ENCODE peak calls at places on chromosomes 16 and 17, in seven cellular contexts. One of them, this sample, is unnamed. For H3K27me3 and H3K36me3, the result is how much of the 10 kb centered on the place peaks cover.

GRCh38 chr16:84286568-84287220 is 8.0 kb upstream of the WFDC1 start:
- DNase-seq in tibial nerve: no peak
- DNase-seq in mammary epithelial cell: no peak
- DNase-seq in pancreas: no peak
- DNase-seq in PC-9: no peak
- DNase-seq in left ventricle myocardium inferior: peak
- DNase-seq in neural progenitor cell: no peak
- DNase-seq in this sample: no peak

GRCh38 chr17:182164-182751 is 808 bp upstream of the DOC2B start:
- DNase-seq in mammary epithelial cell: no peak
- DNase-seq in neural progenitor cell: no peak
- DNase-seq in pancreas: peak
- DNase-seq in PC-9: no peak
- DNase-seq in tibial nerve: no peak
- DNase-seq in left ventricle myocardium inferior: no peak
- DNase-seq in this sample: no peak

GRCh38 chr17:81298991-81299733 is 4.1 kb upstream of the SLC38A10 start:
- DNase-seq in mammary epithelial cell: no peak
- DNase-seq in pancreas: no peak
- DNase-seq in neural progenitor cell: no peak
- DNase-seq in tibial nerve: no peak
- DNase-seq in left ventricle myocardium inferior: no peak
- DNase-seq in PC-9: no peak
- DNase-seq in this sample: no peak

GRCh38 chr17:5896215-5896614 is 174.0 kb upstream of the WSCD1 start:
- DNase-seq in PC-9: no peak
- DNase-seq in neural progenitor cell: no peak
- DNase-seq in pancreas: no peak
- DNase-seq in mammary epithelial cell: no peak
- DNase-seq in tibial nerve: no peak
- DNase-seq in left ventricle myocardium inferior: no peak
- DNase-seq in this sample: no peak

GRCh38 chr17:12362853-12363252 is 302.8 kb upstream of the MYOCD start:
- DNase-seq in neural progenitor cell: no peak
- DNase-seq in PC-9: no peak
- DNase-seq in tibial nerve: peak
- DNase-seq in left ventricle myocardium inferior: no peak
- DNase-seq in pancreas: no peak
- DNase-seq in mammary epithelial cell: no peak
- DNase-seq in this sample: no peak

GRCh38 chr17:7548585-7549400 is at the start of gene TNFSF12:
- DNase-seq in pancreas: peak
- DNase-seq in PC-9: peak
- DNase-seq in tibial nerve: peak
- DNase-seq in left ventricle myocardium inferior: peak
- DNase-seq in mammary epithelial cell: no peak
- DNase-seq in neural progenitor cell: peak
- DNase-seq in this sample: no peak

GRCh38 chr17:80586464-80587228 is 42.0 kb downstream of the RPTOR start:
- DNase-seq in mammary epithelial cell: no peak
- DNase-seq in left ventricle myocardium inferior: no peak
- DNase-seq in pancreas: peak
- DNase-seq in PC-9: no peak
- DNase-seq in neural progenitor cell: no peak
- DNase-seq in tibial nerve: no peak
- DNase-seq in this sample: no peak

GRCh38 chr16:55189975-55190636 is 133.9 kb upstream of the IRX6 start:
- DNase-seq in pancreas: no peak
- DNase-seq in tibial nerve: no peak
- DNase-seq in neural progenitor cell: peak
- DNase-seq in PC-9: no peak
- DNase-seq in left ventricle myocardium inferior: no peak
- DNase-seq in mammary epithelial cell: no peak
- DNase-seq in this sample: no peak

GRCh38 chr16:11196286-11196828 is 59.6 kb downstream of the SOCS1 start:
- DNase-seq in tibial nerve: no peak
- DNase-seq in pancreas: no peak
- DNase-seq in left ventricle myocardium inferior: no peak
- DNase-seq in PC-9: no peak
- DNase-seq in neural progenitor cell: no peak
- DNase-seq in mammary epithelial cell: no peak
- DNase-seq in this sample: no peak

GRCh38 chr16:71524566-71525553 is 1.4 kb upstream of the CHST4 start:
- DNase-seq in left ventricle myocardium inferior: no peak
- DNase-seq in neural progenitor cell: no peak
- DNase-seq in PC-9: no peak
- DNase-seq in mammary epithelial cell: peak
- DNase-seq in pancreas: no peak
- DNase-seq in tibial nerve: no peak
- DNase-seq in this sample: no peak

GRCh38 chr17:73595068-73595865 is 49.0 kb downstream of the SDK2 start:
- DNase-seq in left ventricle myocardium inferior: peak
- DNase-seq in tibial nerve: no peak
- DNase-seq in neural progenitor cell: peak
- DNase-seq in pancreas: no peak
- DNase-seq in mammary epithelial cell: peak
- DNase-seq in PC-9: no peak
- DNase-seq in this sample: no peak

GRCh38 chr16:49150341-49150740 is 131.3 kb downstream of the CBLN1 start:
- DNase-seq in neural progenitor cell: no peak
- DNase-seq in left ventricle myocardium inferior: no peak
- DNase-seq in mammary epithelial cell: no peak
- DNase-seq in pancreas: no peak
- DNase-seq in PC-9: no peak
- DNase-seq in tibial nerve: no peak
- DNase-seq in this sample: no peak

GRCh38 chr17:78357177-78357586 is 2.7 kb downstream of the SOCS3 start:
- DNase-seq in neural progenitor cell: no peak
- DNase-seq in left ventricle myocardium inferior: peak
- DNase-seq in PC-9: peak
- DNase-seq in tibial nerve: no peak
- DNase-seq in pancreas: no peak
- DNase-seq in mammary epithelial cell: no peak
- DNase-seq in this sample: no peak

GRCh38 chr16:17343028-17343427 is 127.7 kb downstream of the XYLT1 start:
- DNase-seq in tibial nerve: no peak
- DNase-seq in PC-9: no peak
- DNase-seq in neural progenitor cell: no peak
- DNase-seq in mammary epithelial cell: no peak
- DNase-seq in pancreas: no peak
- DNase-seq in left ventricle myocardium inferior: no peak
- DNase-seq in this sample: no peak

GRCh38 chr16:35754391-35755369 is 2295.3 kb downstream of the TP53TG3F start:
- DNase-seq in left ventricle myocardium inferior: no peak
- DNase-seq in neural progenitor cell: no peak
- DNase-seq in tibial nerve: no peak
- DNase-seq in pancreas: no peak
- DNase-seq in PC-9: no peak
- DNase-seq in mammary epithelial cell: no peak
- DNase-seq in this sample: no peak

GRCh38 chr17:59601130-59601529 is 18.6 kb upstream of the CLTC start:
- DNase-seq in PC-9: no peak
- DNase-seq in mammary epithelial cell: no peak
- DNase-seq in pancreas: no peak
- DNase-seq in tibial nerve: no peak
- DNase-seq in neural progenitor cell: no peak
- DNase-seq in left ventricle myocardium inferior: no peak
- DNase-seq in this sample: no peak

DNA sequence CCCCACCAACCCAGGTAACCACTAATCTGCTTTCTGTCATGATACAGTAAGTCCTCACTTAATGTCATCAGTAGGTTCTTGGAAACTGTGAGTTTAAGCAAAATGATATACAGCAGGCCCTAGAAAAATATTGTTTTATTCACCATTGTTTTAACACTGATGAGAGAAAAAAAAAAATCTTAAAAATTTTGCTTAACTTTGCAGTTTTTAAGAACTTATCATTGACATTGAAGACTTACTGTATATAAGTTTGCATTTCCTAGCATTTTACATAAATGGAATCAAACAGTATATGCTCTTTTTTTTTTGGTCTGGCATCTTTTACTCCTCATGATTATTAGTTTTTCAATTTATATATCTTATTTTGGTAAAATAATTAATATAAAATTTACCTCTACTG is 19.5 kb upstream of the CLTC start:
- DNase-seq in left ventricle myocardium inferior: no peak
- DNase-seq in neural progenitor cell: no peak
- DNase-seq in PC-9: no peak
- DNase-seq in pancreas: no peak
- DNase-seq in mammary epithelial cell: no peak
- DNase-seq in tibial nerve: no peak
- DNase-seq in this sample: no peak
- H3K27me3 ChIP-seq in left ventricle myocardium inferior: under half
- H3K27me3 ChIP-seq in neural progenitor cell: under half
- H3K27me3 ChIP-seq in PC-9: under half
- H3K27me3 ChIP-seq in pancreas: under half
- H3K27me3 ChIP-seq in mammary epithelial cell: under half
- H3K27me3 ChIP-seq in tibial nerve: under half
- H3K27me3 ChIP-seq in this sample: under half

GRCh38 chr16:21101631-21102420 is 48.8 kb downstream of the DNAH3 start:
- DNase-seq in tibial nerve: no peak
- DNase-seq in left ventricle myocardium inferior: peak
- DNase-seq in neural progenitor cell: peak
- DNase-seq in mammary epithelial cell: no peak
- DNase-seq in PC-9: no peak
- DNase-seq in pancreas: no peak
- DNase-seq in this sample: no peak
- TF ChIP-seq CTCF in tibial nerve: peak
- TF ChIP-seq CTCF in left ventricle myocardium inferior: peak
- TF ChIP-seq CTCF in neural progenitor cell: peak
- TF ChIP-seq CTCF in mammary epithelial cell: no peak
- TF ChIP-seq CTCF in PC-9: peak
- TF ChIP-seq CTCF in pancreas: no peak
- TF ChIP-seq CTCF in this sample: peak

DNA sequence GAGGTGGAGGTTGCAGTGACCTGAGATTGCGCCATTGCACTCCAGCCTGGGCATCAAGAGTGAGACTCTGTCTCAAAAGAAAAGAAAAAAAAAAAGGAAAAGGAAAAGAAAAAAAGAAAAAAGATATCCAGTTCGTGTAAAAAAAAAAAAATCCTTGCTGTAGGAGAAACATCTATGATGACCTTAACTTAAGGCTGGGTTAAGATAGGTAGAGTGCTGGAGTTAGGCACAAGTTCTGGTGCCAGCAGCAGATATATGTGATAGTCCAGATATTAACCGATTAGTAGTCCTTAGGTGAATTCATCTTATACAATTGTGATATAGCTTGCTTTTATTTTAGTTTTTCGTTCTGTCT is 17.2 kb downstream of the PSMD11 start:
- DNase-seq in mammary epithelial cell: no peak
- DNase-seq in neural progenitor cell: no peak
- DNase-seq in pancreas: no peak
- DNase-seq in tibial nerve: no peak
- DNase-seq in left ventricle myocardium inferior: no peak
- DNase-seq in PC-9: no peak
- DNase-seq in this sample: no peak
- H3K36me3 ChIP-seq in mammary epithelial cell: under half
- H3K36me3 ChIP-seq in neural progenitor cell: under half
- H3K36me3 ChIP-seq in pancreas: under half
- H3K36me3 ChIP-seq in tibial nerve: half or more
- H3K36me3 ChIP-seq in left ventricle myocardium inferior: half or more
- H3K36me3 ChIP-seq in PC-9: under half
- H3K36me3 ChIP-seq in this sample: under half

GRCh38 chr16:31701734-31702133 is 171.9 kb upstream of the ZNF267 start:
- DNase-seq in mammary epithelial cell: peak
- DNase-seq in neural progenitor cell: no peak
- DNase-seq in PC-9: no peak
- DNase-seq in tibial nerve: no peak
- DNase-seq in left ventricle myocardium inferior: no peak
- DNase-seq in pancreas: no peak
- DNase-seq in this sample: no peak
- H3K27me3 ChIP-seq in mammary epithelial cell: under half
- H3K27me3 ChIP-seq in neural progenitor cell: under half
- H3K27me3 ChIP-seq in PC-9: under half
- H3K27me3 ChIP-seq in tibial nerve: under half
- H3K27me3 ChIP-seq in left ventricle myocardium inferior: under half
- H3K27me3 ChIP-seq in pancreas: under half
- H3K27me3 ChIP-seq in this sample: under half

GRCh38 chr17:60641810-60642220 is 35.8 kb upstream of the BCAS3 start:
- DNase-seq in mammary epithelial cell: peak
- DNase-seq in pancreas: peak
- DNase-seq in left ventricle myocardium inferior: no peak
- DNase-seq in neural progenitor cell: peak
- DNase-seq in PC-9: peak
- DNase-seq in tibial nerve: peak
- DNase-seq in this sample: peak
- TF ChIP-seq CTCF in mammary epithelial cell: peak
- TF ChIP-seq CTCF in pancreas: no peak
- TF ChIP-seq CTCF in left ventricle myocardium inferior: peak
- TF ChIP-seq CTCF in neural progenitor cell: peak
- TF ChIP-seq CTCF in PC-9: peak
- TF ChIP-seq CTCF in tibial nerve: peak
- TF ChIP-seq CTCF in this sample: peak

GRCh38 chr17:32335046-32335445 is 6.9 kb downstream of the C17orf75 start:
- DNase-seq in pancreas: no peak
- DNase-seq in tibial nerve: no peak
- DNase-seq in PC-9: no peak
- DNase-seq in mammary epithelial cell: no peak
- DNase-seq in left ventricle myocardium inferior: no peak
- DNase-seq in neural progenitor cell: no peak
- DNase-seq in this sample: no peak
- H3K36me3 ChIP-seq in pancreas: under half
- H3K36me3 ChIP-seq in tibial nerve: half or more
- H3K36me3 ChIP-seq in PC-9: under half
- H3K36me3 ChIP-seq in mammary epithelial cell: under half
- H3K36me3 ChIP-seq in left ventricle myocardium inferior: half or more
- H3K36me3 ChIP-seq in neural progenitor cell: under half
- H3K36me3 ChIP-seq in this sample: under half

GRCh38 chr16:53111078-53111776 is 56.4 kb downstream of the CHD9 start:
- DNase-seq in tibial nerve: no peak
- DNase-seq in PC-9: no peak
- DNase-seq in left ventricle myocardium inferior: no peak
- DNase-seq in pancreas: no peak
- DNase-seq in neural progenitor cell: no peak
- DNase-seq in mammary epithelial cell: peak
- DNase-seq in this sample: no peak
- H3K27me3 ChIP-seq in tibial nerve: under half
- H3K27me3 ChIP-seq in PC-9: under half
- H3K27me3 ChIP-seq in left ventricle myocardium inferior: under half
- H3K27me3 ChIP-seq in pancreas: under half
- H3K27me3 ChIP-seq in neural progenitor cell: under half
- H3K27me3 ChIP-seq in mammary epithelial cell: under half
- H3K27me3 ChIP-seq in this sample: under half

This sample was measured in kidney epithelial cell.